ENCODE peak calls at places on chromosomes 6 and 20, in six cellular contexts. M, T, C, A, U and K are unnamed samples.

GRCh38 chr6:11525468-11526155 is 11.9 kb upstream of the TMEM170B start:
- DNase-seq in M (no peak), T (no peak), C (no peak), A (peak; percentile 44), U (no peak), K (no peak)

GRCh38 chr20:38748863-38749153 is 548 bp downstream of the ACTR5 start:
- DNase-seq in M (no peak), T (no peak), C (no peak), A (no peak), U (peak; percentile 50), K (no peak)

GRCh38 chr6:166423781-166424180 is 41.0 kb upstream of the MPC1 start:
- DNase-seq in M (no peak), T (no peak), C (no peak), A (no peak), U (no peak), K (no peak)

GRCh38 chr6:163776549-163777378 is 362.2 kb downstream of the QKI start:
- DNase-seq in M (no peak), T (no peak), C (no peak), A (no peak), U (no peak), K (no peak)

GRCh38 chr6:12254228-12254627 is 35.9 kb upstream of the EDN1 start:
- DNase-seq in M (no peak), T (no peak), C (no peak), A (no peak), U (no peak), K (no peak)

GRCh38 chr20:58553166-58553696 is 38.0 kb upstream of the APCDD1L start:
- DNase-seq in M (no peak), T (peak; percentile 18), C (no peak), A (no peak), U (no peak), K (no peak)

GRCh38 chr6:53647437-53648094 is 18.0 kb downstream of the KLHL31 start:
- DNase-seq in M (no peak), T (no peak), C (peak; percentile 21), A (no peak), U (peak; percentile 22), K (peak; percentile 55)

GRCh38 chr6:50655848-50656453 is 57.4 kb upstream of the TFAP2D start:
- DNase-seq in M (no peak), T (peak; percentile 45), C (no peak), A (no peak), U (no peak), K (no peak)

GRCh38 chr6:88538130-88538706 is 372.1 kb upstream of the CNR1 start:
- DNase-seq in M (no peak), T (peak; percentile 94), C (no peak), A (no peak), U (no peak), K (no peak)

GRCh38 chr20:18287546-18287914 is 797 bp upstream of the ZNF133 start:
- DNase-seq in M (peak; percentile 58), T (no peak), C (peak; percentile 1), A (peak; percentile 37), U (no peak), K (no peak)

GRCh38 chr20:4502756-4503155 is 219.0 kb upstream of the PRND start:
- DNase-seq in M (no peak), T (no peak), C (no peak), A (no peak), U (no peak), K (no peak)

GRCh38 chr20:54874718-54875117 is 399.3 kb downstream of the DOK5 start:
- DNase-seq in M (no peak), T (no peak), C (no peak), A (no peak), U (no peak), K (no peak)

GRCh38 chr20:23100021-23100753 is 14.1 kb upstream of the CD93 start:
- DNase-seq in M (no peak), T (no peak), C (no peak), A (no peak), U (no peak), K (no peak)

GRCh38 chr6:2718334-2719052 is 32.2 kb downstream of the MYLK4 start:
- DNase-seq in M (no peak), T (no peak), C (no peak), A (no peak), U (no peak), K (no peak)

DNA sequence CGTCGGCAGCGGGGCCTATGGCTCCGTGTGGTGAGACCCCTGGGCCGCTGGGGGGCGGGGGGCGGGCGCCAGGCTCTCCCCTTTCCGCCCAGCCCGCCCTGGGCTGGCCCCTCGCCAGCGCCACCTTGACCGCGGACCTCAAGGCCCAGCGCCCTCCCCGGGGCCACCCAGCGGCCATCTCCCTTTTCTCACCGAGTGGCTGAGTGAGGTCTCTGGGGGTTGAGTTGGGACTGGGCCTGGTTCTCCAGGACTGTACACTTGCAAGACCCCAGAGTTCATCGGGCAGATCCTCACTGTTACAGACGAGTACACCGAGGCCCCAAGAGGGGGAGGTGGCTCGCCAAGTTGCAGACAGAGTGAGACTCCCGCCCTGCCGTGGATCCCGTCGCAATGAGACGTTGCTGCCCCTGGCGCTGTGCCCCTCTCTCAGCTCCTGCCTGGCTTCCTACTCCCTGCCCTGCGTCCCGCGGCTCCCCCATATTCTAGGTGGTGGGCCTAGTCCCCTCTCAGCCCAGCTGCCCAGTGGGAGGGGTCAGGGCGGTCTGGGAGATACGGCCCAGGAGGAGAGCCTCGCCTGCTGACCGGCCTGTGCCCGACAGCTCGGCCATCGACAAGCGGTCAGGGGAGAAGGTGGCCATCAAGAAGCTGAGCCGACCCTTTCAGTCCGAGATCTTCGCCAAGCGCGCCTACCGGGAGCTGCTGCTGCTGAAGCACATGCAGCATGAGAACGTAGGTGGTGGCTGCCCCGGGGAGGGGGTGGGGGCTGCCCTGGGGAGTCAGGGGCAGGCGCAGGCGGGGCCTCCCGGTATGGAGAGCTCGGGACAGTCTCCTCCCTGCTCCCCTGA is 581 bp downstream of the MAPK13 start:
- DNase-seq in M (peak; percentile 80), T (peak; percentile 83), C (peak; percentile 58), A (peak; percentile 74), U (peak; percentile 44), K (peak; percentile 78)
- H3K4me1 ChIP-seq in M (peaks cover 56% of the 10 kb centered on the region), T (peaks cover 23% of the 10 kb centered on the region), C (peaks cover 48% of the 10 kb centered on the region), A (peaks cover 16% of the 10 kb centered on the region), U (peaks cover 56% of the 10 kb centered on the region), K (peaks cover 51% of the 10 kb centered on the region)

GRCh38 chr6:31397901-31398300 is 5.5 kb upstream of the MICA start:
- DNase-seq in M (no peak), T (no peak), C (no peak), A (no peak), U (no peak), K (no peak)
- H3K27ac ChIP-seq in M (no peak overlapping the region), T (no peak overlapping the region), C (no peak overlapping the region), A (no peak overlapping the region), U (no peak overlapping the region), K (no peak overlapping the region)

GRCh38 chr6:90386796-90387390 is 90.2 kb upstream of the BACH2 start:
- DNase-seq in M (no peak), T (peak; percentile 70), C (no peak), A (no peak), U (no peak), K (no peak)
- H3K4me1 ChIP-seq in M (no peaks in the 10 kb centered on the region), T (peaks cover 21% of the 10 kb centered on the region), C (peaks cover 13% of the 10 kb centered on the region), A (no peaks in the 10 kb centered on the region), U (peaks cover 13% of the 10 kb centered on the region), K (peaks cover 10% of the 10 kb centered on the region)

GRCh38 chr6:157381631-157382621 is 936 bp downstream of the ZDHHC14 start:
- DNase-seq in M (peak; percentile 66), T (peak; percentile 73), C (peak; percentile 52), A (peak; percentile 59), U (peak; percentile 63), K (peak; percentile 45)
- H3K27ac ChIP-seq in M (peak overlapping the region; percentile 95), T (no peak overlapping the region), C (peak overlapping the region; percentile 75), A (peak overlapping the region; percentile 91), U (peak overlapping the region; percentile 68), K (peak overlapping the region; percentile 81)

GRCh38 chr20:49344975-49345374 is 67.1 kb upstream of the ZNFX1 start:
- DNase-seq in M (no peak), T (no peak), C (no peak), A (peak; percentile 43), U (no peak), K (no peak)
- H3K4me1 ChIP-seq in M (no peaks in the 10 kb centered on the region), T (no peaks in the 10 kb centered on the region), C (no peaks in the 10 kb centered on the region), A (no peaks in the 10 kb centered on the region), U (no peaks in the 10 kb centered on the region), K (no peaks in the 10 kb centered on the region)

DNA sequence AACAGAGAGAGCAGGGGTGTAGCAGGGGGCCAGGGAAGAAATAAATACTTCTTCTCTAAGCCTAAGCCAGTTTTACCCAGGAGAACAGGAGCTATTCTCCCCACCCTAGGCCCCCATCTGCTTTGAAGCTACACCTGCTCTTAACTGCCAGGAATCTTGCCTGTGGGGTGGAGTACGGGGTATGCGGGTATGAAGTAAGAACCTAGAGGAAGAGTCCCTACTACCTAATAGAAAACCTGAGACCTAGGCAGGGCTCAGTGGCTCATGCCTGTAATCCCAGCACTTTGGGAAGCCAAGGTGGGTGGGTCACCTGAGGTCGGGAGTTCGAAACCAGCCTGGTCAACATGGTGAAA is 1.6 kb downstream of the SLC29A1 start:
- DNase-seq in M (no peak), T (no peak), C (no peak), A (no peak), U (no peak), K (no peak)
- H3K27ac ChIP-seq in M (no peak overlapping the region), T (no peak overlapping the region), C (peak overlapping the region; percentile 45), A (no peak overlapping the region), U (no peak overlapping the region), K (no peak overlapping the region)

GRCh38 chr6:138493413-138493812 is 5.9 kb downstream of the NHSL1 start:
- DNase-seq in M (no peak), T (no peak), C (no peak), A (no peak), U (no peak), K (no peak)

GRCh38 chr6:138494312-138494711 is 5.0 kb downstream of the NHSL1 start:
- DNase-seq in M (no peak), T (no peak), C (no peak), A (no peak), U (no peak), K (no peak)

GRCh38 chr6:138492871-138493270 is 6.4 kb downstream of the NHSL1 start:
- DNase-seq in M (no peak), T (no peak), C (no peak), A (no peak), U (no peak), K (no peak)

GRCh38 chr6:138491020-138491419 is 8.3 kb downstream of the NHSL1 start:
- DNase-seq in M (no peak), T (no peak), C (no peak), A (no peak), U (no peak), K (no peak)

GRCh38 chr6:138492113-138492512 is 7.2 kb downstream of the NHSL1 start:
- DNase-seq in M (no peak), T (no peak), C (no peak), A (no peak), U (no peak), K (no peak)
- H3K4me1 ChIP-seq in M (no peaks in the 10 kb centered on the region), T (peaks cover 1% of the 10 kb centered on the region), C (no peaks in the 10 kb centered on the region), A (peaks cover 6% of the 10 kb centered on the region), U (no peaks in the 10 kb centered on the region), K (no peaks in the 10 kb centered on the region)